ENCODE peak calls at places on chromosomes 6 and 20, in five cellular contexts. H, Q, L, S and A are unnamed samples.

GRCh38 chr6:20575691-20576451 is 41.6 kb downstream of the CDKAL1 start:
- DNase-seq in S (no peak), Q (no peak), L (peak; percentile 68), H (no peak), A (no peak)

GRCh38 chr6:5979650-5980427 is 26.9 kb downstream of the NRN1 start:
- DNase-seq in S (no peak), Q (peak; percentile 82), L (no peak), H (no peak), A (no peak)

GRCh38 chr6:117167520-117168271 is 97.7 kb upstream of the VGLL2 start:
- DNase-seq in H (peak; percentile 10), Q (no peak), L (no peak), S (no peak), A (peak; percentile 77)

GRCh38 chr6:71454083-71454482 is 165.5 kb downstream of the OGFRL1 start:
- DNase-seq in Q (no peak), S (no peak), L (no peak), H (no peak), A (no peak)

GRCh38 chr20:62837790-62838458 is 21.1 kb downstream of the COL9A3 start:
- DNase-seq in S (no peak), L (peak; percentile 56), Q (peak; percentile 34), H (peak; percentile 79), A (no peak)

GRCh38 chr6:43290905-43291355 is 7.1 kb upstream of the SLC22A7 start:
- DNase-seq in Q (peak; percentile 31), L (no peak), S (no peak), H (no peak), A (no peak)

GRCh38 chr20:32411955-32412706 is 54.0 kb downstream of the ASXL1 start:
- DNase-seq in Q (no peak), S (no peak), L (no peak), H (no peak), A (no peak)

GRCh38 chr6:88655586-88655985 is 307.8 kb downstream of the RNGTT start:
- DNase-seq in L (no peak), S (no peak), H (no peak), Q (no peak), A (no peak)

GRCh38 chr20:53092772-53093171 is 120.6 kb downstream of the TSHZ2 start:
- DNase-seq in H (no peak), Q (no peak), L (no peak), S (no peak), A (no peak)

GRCh38 chr6:51019785-51020184 is 201.1 kb downstream of the TFAP2B start:
- DNase-seq in H (no peak), S (no peak), L (peak; percentile 52), Q (no peak), A (no peak)

GRCh38 chr6:163416640-163417253 is 2.2 kb downstream of the QKI start:
- DNase-seq in S (no peak), L (peak; percentile 67), Q (peak; percentile 69), H (peak; percentile 29), A (peak; percentile 28)

GRCh38 chr20:57283867-57284266 is 17.4 kb upstream of the BMP7 start:
- DNase-seq in L (no peak), H (no peak), S (no peak), Q (no peak), A (no peak)

GRCh38 chr20:13744403-13744802 is 40.3 kb downstream of the ESF1 start:
- DNase-seq in L (no peak), H (no peak), S (no peak), Q (no peak), A (no peak)

GRCh38 chr20:31595654-31596411 is 9.3 kb upstream of the ID1 start:
- DNase-seq in L (no peak), S (no peak), H (peak; percentile 45), Q (peak; percentile 93), A (peak; percentile 99)

GRCh38 chr6:153099636-153100035 is 31.4 kb downstream of the RGS17 start:
- DNase-seq in S (no peak), Q (no peak), L (no peak), H (no peak), A (no peak)

GRCh38 chr6:47302043-47302442 is 7.7 kb downstream of the TNFRSF21 start:
- DNase-seq in L (no peak), S (no peak), Q (no peak), H (no peak), A (no peak)

GRCh38 chr20:44173116-44173515 is 13.9 kb downstream of the JPH2 start:
- DNase-seq in L (no peak), S (no peak), Q (no peak), H (no peak), A (no peak)

GRCh38 chr6:169939554-169940164 is 188.2 kb downstream of the ERMARD start:
- DNase-seq in L (no peak), S (no peak), Q (no peak), H (no peak), A (no peak)

GRCh38 chr6:111894272-111894671 is 21.0 kb upstream of the FYN start:
- DNase-seq in S (no peak), Q (peak; percentile 46), H (no peak), L (no peak), A (no peak)

GRCh38 chr6:76682842-76683241 is 610.4 kb upstream of the IMPG1 start:
- DNase-seq in S (no peak), L (peak; percentile 0), H (peak; percentile 36), Q (peak; percentile 2), A (no peak)

GRCh38 chr6:152426276-152426675 is 210.9 kb downstream of the SYNE1 start:
- DNase-seq in S (no peak), H (no peak), Q (no peak), L (no peak), A (no peak)